ENCODE peak calls at places on chromosomes 12 and 14, in four cellular contexts. C, Q, M and Z are unnamed samples.

GRCh38 chr12:25320123-25321006 is 69.6 kb upstream of the KRAS start:
- DNase-seq in C (no peak), Q (no peak), M (peak), Z (no peak)

GRCh38 chr12:124992874-124993567 is 424 bp upstream of the BRI3BP start:
- DNase-seq in C (peak), Q (peak), M (peak), Z (peak)

GRCh38 chr12:78194448-78194847 is 363.8 kb downstream of the NAV3 start:
- DNase-seq in C (peak), Q (no peak), M (peak), Z (peak)

GRCh38 chr12:325886-326285 is 63.2 kb downstream of the KDM5A start:
- DNase-seq in C (no peak), Q (no peak), M (no peak), Z (no peak)

GRCh38 chr14:99062772-99063418 is 209.1 kb downstream of the BCL11B start:
- DNase-seq in C (no peak), Q (no peak), M (no peak), Z (no peak)

GRCh38 chr14:49497725-49498348 is 88.3 kb downstream of the RPS29 start:
- DNase-seq in C (peak), Q (peak), M (peak), Z (peak)

GRCh38 chr14:83470466-83470865 is 1936.8 kb upstream of the SEL1L start:
- DNase-seq in C (peak), Q (no peak), M (no peak), Z (no peak)

GRCh38 chr12:127455347-127456265 is 811.4 kb upstream of the TMEM132C start:
- DNase-seq in C (peak), Q (peak), M (peak), Z (no peak)

GRCh38 chr12:84911331-84912190 is 1.0 kb downstream of the SLC6A15 start:
- DNase-seq in C (peak), Q (peak), M (peak), Z (peak)

GRCh38 chr14:87794566-87794965 is 198.4 kb downstream of the GALC start:
- DNase-seq in C (no peak), Q (no peak), M (peak), Z (no peak)

GRCh38 chr14:55467307-55467706 is 26.9 kb upstream of the TBPL2 start:
- DNase-seq in C (no peak), Q (no peak), M (no peak), Z (no peak)

GRCh38 chr12:6752181-6752930 is 585 bp downstream of the MLF2 start:
- DNase-seq in C (peak), Q (peak), M (peak), Z (peak)

GRCh38 chr14:100405752-100406455 is 82.8 kb downstream of the SLC25A47 start:
- DNase-seq in C (no peak), Q (no peak), M (no peak), Z (no peak)

DNA sequence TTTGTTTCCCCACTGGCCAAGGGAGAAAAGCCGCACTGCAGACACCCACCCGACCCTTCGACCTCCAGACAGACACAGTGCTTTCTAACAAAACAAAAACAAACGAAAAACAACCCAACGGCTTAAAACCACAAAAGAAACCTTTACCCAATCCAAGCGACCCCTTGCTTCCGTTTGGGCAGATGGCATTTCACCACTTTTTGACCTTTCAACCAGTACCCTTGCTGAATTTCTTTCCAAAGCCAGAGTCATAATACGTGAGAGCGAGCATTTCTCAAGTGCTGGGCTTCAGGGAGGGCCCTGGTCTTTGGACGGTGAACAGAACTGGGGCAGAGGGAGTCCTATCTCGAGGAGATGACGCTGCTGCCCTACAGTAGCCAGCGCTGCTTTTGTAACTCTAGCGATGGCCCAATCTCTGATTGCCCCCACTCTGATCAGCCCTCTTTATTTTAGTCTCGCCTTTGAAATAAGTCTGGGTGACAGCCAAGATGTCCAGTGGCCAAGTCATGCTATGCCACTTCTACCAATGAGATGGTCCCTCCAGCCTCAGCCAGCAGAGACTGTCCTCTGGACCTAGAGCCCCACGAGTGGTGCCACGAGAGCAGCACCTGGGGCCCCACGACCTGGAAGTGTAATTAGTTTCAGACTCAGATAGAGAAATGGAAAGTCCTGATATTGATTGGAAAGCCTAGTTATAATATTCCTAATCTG is 21.9 kb upstream of the ADIPOR2 start:
- DNase-seq in C (no peak), Q (peak), M (no peak), Z (no peak)
- H3K9ac ChIP-seq in C (no peak), Q (no peak), M (no peak), Z (no peak)

GRCh38 chr12:92431146-92431545 is 271.6 kb upstream of the PLEKHG7 start:
- DNase-seq in C (no peak), Q (peak), M (no peak), Z (no peak)
- H2AFZ ChIP-seq in C (no peak), Q (no peak), M (no peak), Z (no peak)

GRCh38 chr12:56080556-56081138 is 682 bp downstream of the ERBB3 start:
- DNase-seq in C (peak), Q (peak), M (no peak), Z (no peak)

GRCh38 chr12:56078931-56079728 is 835 bp upstream of the ERBB3 start:
- DNase-seq in C (peak), Q (peak), M (peak), Z (peak)

GRCh38 chr12:56079729-56080555 is at the start of gene ERBB3:
- DNase-seq in C (peak), Q (peak), M (peak), Z (peak)

GRCh38 chr12:56081393-56082347 is 1.7 kb downstream of the ERBB3 start:
- DNase-seq in C (no peak), Q (peak), M (no peak), Z (no peak)

GRCh38 chr12:56078427-56078826 is 1.5 kb upstream of the ERBB3 start:
- DNase-seq in C (no peak), Q (no peak), M (no peak), Z (no peak)
- H3K9ac ChIP-seq in C (no peak), Q (no peak), M (no peak), Z (no peak)

DNA sequence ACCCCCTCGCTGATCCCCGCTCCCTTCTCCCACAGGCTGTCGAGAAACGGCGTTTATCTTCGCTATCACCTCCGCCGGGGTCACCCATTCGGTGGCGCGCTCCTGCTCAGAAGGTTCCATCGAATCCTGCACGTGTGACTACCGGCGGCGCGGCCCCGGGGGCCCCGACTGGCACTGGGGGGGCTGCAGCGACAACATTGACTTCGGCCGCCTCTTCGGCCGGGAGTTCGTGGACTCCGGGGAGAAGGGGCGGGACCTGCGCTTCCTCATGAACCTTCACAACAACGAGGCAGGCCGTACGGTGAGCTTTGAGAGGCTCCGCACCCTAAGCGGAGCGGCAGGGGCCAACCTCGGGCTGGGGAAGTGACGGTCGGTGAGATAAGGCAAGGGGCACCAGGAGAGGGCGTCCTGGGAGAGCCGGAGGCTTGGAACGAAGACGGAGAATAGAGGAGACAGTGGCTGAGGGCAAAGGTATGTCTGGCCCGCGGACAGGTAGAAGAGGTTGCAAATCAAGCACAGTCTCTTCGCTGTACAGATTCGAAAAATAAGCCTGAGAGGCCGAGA is 2.3 kb downstream of the WNT1 start:
- DNase-seq in C (no peak), Q (peak), M (no peak), Z (no peak)
- H2AFZ ChIP-seq in C (no peak), Q (no peak), M (peak), Z (peak)